ENCODE peak calls at places on chromosomes 13 and 19, in six cellular contexts. R, D, O, Y, Q and N are unnamed samples.

GRCh38 chr13:37149380-37149779 is 43.9 kb upstream of the CSNK1A1L start:
- DNase-seq in R (no peak), D (no peak), O (no peak), Y (no peak), Q (no peak), N (no peak)

GRCh38 chr13:43558942-43559341 is 227.8 kb downstream of the ENOX1 start:
- DNase-seq in R (no peak), D (no peak), O (no peak), Y (no peak), Q (no peak), N (no peak)

GRCh38 chr19:41886761-41887710 is 4.1 kb downstream of the ARHGEF1 start:
- DNase-seq in R (no peak), D (no peak), O (no peak), Y (no peak), Q (no peak), N (no peak)

GRCh38 chr19:39192846-39193245 is 3.9 kb upstream of the NCCRP1 start:
- DNase-seq in R (peak; percentile 20), D (no peak), O (no peak), Y (no peak), Q (no peak), N (no peak)

GRCh38 chr19:19606021-19606420 is 12.5 kb downstream of the PBX4 start:
- DNase-seq in R (peak; percentile 81), D (no peak), O (no peak), Y (no peak), Q (no peak), N (no peak)

GRCh38 chr13:100944791-100945345 is 270.3 kb upstream of the TMTC4 start:
- DNase-seq in R (no peak), D (no peak), O (no peak), Y (no peak), Q (no peak), N (no peak)

GRCh38 chr13:100542546-100543156 is 45.9 kb downstream of the GGACT start:
- DNase-seq in R (peak; percentile 50), D (peak; percentile 52), O (peak; percentile 40), Y (no peak), Q (no peak), N (peak; percentile 54)

GRCh38 chr19:30671622-30672051 is 299.5 kb downstream of the ZNF536 start:
- DNase-seq in R (peak; percentile 48), D (no peak), O (no peak), Y (no peak), Q (no peak), N (no peak)

GRCh38 chr13:46179576-46180368 is 2.2 kb downstream of the LCP1 start:
- DNase-seq in R (no peak), D (no peak), O (peak; percentile 90), Y (peak; percentile 84), Q (peak; percentile 36), N (peak; percentile 93)

GRCh38 chr13:52162279-52163101 is 3.1 kb upstream of the NEK3 start:
- DNase-seq in R (peak; percentile 56), D (peak; percentile 23), O (peak; percentile 14), Y (no peak), Q (no peak), N (peak; percentile 49)

GRCh38 chr13:36979361-36980040 is 19.6 kb downstream of the ALG5 start:
- DNase-seq in R (peak; percentile 30), D (no peak), O (no peak), Y (no peak), Q (no peak), N (no peak)

GRCh38 chr19:18396471-18397241 is 766 bp downstream of the LRRC25 start:
- DNase-seq in R (no peak), D (no peak), O (no peak), Y (no peak), Q (no peak), N (no peak)

GRCh38 chr13:105450784-105451183 is 1084.7 kb downstream of the EFNB2 start:
- DNase-seq in R (no peak), D (no peak), O (no peak), Y (no peak), Q (no peak), N (no peak)

GRCh38 chr13:93862259-93862658 is 617.2 kb downstream of the DCT start:
- DNase-seq in R (no peak), D (no peak), O (no peak), Y (no peak), Q (no peak), N (no peak)

GRCh38 chr19:54094601-54095000 is 6.0 kb downstream of the OSCAR start:
- DNase-seq in R (no peak), D (no peak), O (no peak), Y (no peak), Q (no peak), N (peak; percentile 37)

GRCh38 chr13:97434417-97435296 is 688 bp downstream of the RAP2A start:
- DNase-seq in R (peak; percentile 31), D (no peak), O (peak; percentile 27), Y (peak; percentile 83), Q (peak; percentile 56), N (peak; percentile 50)

GRCh38 chr19:1661995-1662394 is 9.6 kb upstream of the TCF3 start:
- DNase-seq in R (no peak), D (no peak), O (no peak), Y (no peak), Q (no peak), N (no peak)

GRCh38 chr19:14150041-14150769 is 13.8 kb upstream of the ASF1B start:
- DNase-seq in R (no peak), D (no peak), O (no peak), Y (no peak), Q (no peak), N (no peak)

GRCh38 chr13:106847049-106847448 is 279.1 kb upstream of the ARGLU1 start:
- DNase-seq in R (no peak), D (no peak), O (no peak), Y (no peak), Q (no peak), N (no peak)

GRCh38 chr19:1862068-1862423 is 1.3 kb downstream of the KLF16 start:
- DNase-seq in R (no peak), D (no peak), O (no peak), Y (no peak), Q (peak; percentile 12), N (no peak)